ENCODE peak calls at places on chromosomes 16 and 17, in eight cellular contexts. One of them, this sample, is unnamed.

GRCh38 chr17:57517519-57518342 is 227.4 kb downstream of the CCDC182 start:
- DNase-seq in transverse colon: no peak
- DNase-seq in sigmoid colon: no peak
- DNase-seq in adipocyte: no peak
- DNase-seq in left ventricle myocardium inferior: no peak
- DNase-seq in bronchial epithelial cell: no peak
- DNase-seq in heart right ventricle: no peak
- DNase-seq in fibroblast of lung: no peak
- DNase-seq in this sample: no peak

GRCh38 chr16:2063861-2064260 is 16.1 kb downstream of the TSC2 start:
- DNase-seq in fibroblast of lung: no peak
- DNase-seq in bronchial epithelial cell: no peak
- DNase-seq in heart right ventricle: no peak
- DNase-seq in transverse colon: no peak
- DNase-seq in left ventricle myocardium inferior: no peak
- DNase-seq in adipocyte: no peak
- DNase-seq in sigmoid colon: no peak
- DNase-seq in this sample: no peak

GRCh38 chr17:77286641-77287431 is 146.1 kb downstream of the SEC14L1 start:
- DNase-seq in adipocyte: peak; percentile 31
- DNase-seq in transverse colon: peak; percentile 88
- DNase-seq in left ventricle myocardium inferior: peak; percentile 43
- DNase-seq in heart right ventricle: peak; percentile 51
- DNase-seq in sigmoid colon: peak; percentile 87
- DNase-seq in fibroblast of lung: peak; percentile 76
- DNase-seq in bronchial epithelial cell: peak; percentile 95
- DNase-seq in this sample: peak; percentile 99

GRCh38 chr17:623121-623520 is 91.5 kb downstream of the VPS53 start:
- DNase-seq in heart right ventricle: no peak
- DNase-seq in fibroblast of lung: no peak
- DNase-seq in bronchial epithelial cell: no peak
- DNase-seq in transverse colon: no peak
- DNase-seq in sigmoid colon: no peak
- DNase-seq in adipocyte: no peak
- DNase-seq in left ventricle myocardium inferior: no peak
- DNase-seq in this sample: no peak

GRCh38 chr17:10757067-10757466 is 27.2 kb upstream of the TMEM220 start:
- DNase-seq in adipocyte: no peak
- DNase-seq in left ventricle myocardium inferior: no peak
- DNase-seq in sigmoid colon: no peak
- DNase-seq in heart right ventricle: no peak
- DNase-seq in fibroblast of lung: no peak
- DNase-seq in transverse colon: no peak
- DNase-seq in bronchial epithelial cell: no peak
- DNase-seq in this sample: no peak

GRCh38 chr17:68511254-68511670 is 968 bp upstream of the PRKAR1A start:
- DNase-seq in adipocyte: no peak
- DNase-seq in heart right ventricle: no peak
- DNase-seq in fibroblast of lung: no peak
- DNase-seq in sigmoid colon: no peak
- DNase-seq in bronchial epithelial cell: no peak
- DNase-seq in left ventricle myocardium inferior: no peak
- DNase-seq in transverse colon: no peak
- DNase-seq in this sample: no peak

GRCh38 chr17:55580596-55581133 is 69.4 kb upstream of the SMIM36 start:
- DNase-seq in fibroblast of lung: no peak
- DNase-seq in adipocyte: no peak
- DNase-seq in sigmoid colon: no peak
- DNase-seq in transverse colon: no peak
- DNase-seq in left ventricle myocardium inferior: no peak
- DNase-seq in heart right ventricle: no peak
- DNase-seq in bronchial epithelial cell: no peak
- DNase-seq in this sample: no peak

GRCh38 chr17:28865946-28866752 is 11.3 kb downstream of the ERAL1 start:
- DNase-seq in adipocyte: no peak
- DNase-seq in left ventricle myocardium inferior: no peak
- DNase-seq in transverse colon: no peak
- DNase-seq in bronchial epithelial cell: peak; percentile 48
- DNase-seq in fibroblast of lung: no peak
- DNase-seq in sigmoid colon: no peak
- DNase-seq in heart right ventricle: no peak
- DNase-seq in this sample: no peak

GRCh38 chr16:12210925-12211869 is 234.7 kb downstream of the SNX29 start:
- DNase-seq in fibroblast of lung: no peak
- DNase-seq in sigmoid colon: no peak
- DNase-seq in heart right ventricle: no peak
- DNase-seq in bronchial epithelial cell: no peak
- DNase-seq in left ventricle myocardium inferior: no peak
- DNase-seq in adipocyte: no peak
- DNase-seq in transverse colon: no peak
- DNase-seq in this sample: no peak

GRCh38 chr16:10114411-10114810 is 67.8 kb downstream of the GRIN2A start:
- DNase-seq in left ventricle myocardium inferior: no peak
- DNase-seq in sigmoid colon: no peak
- DNase-seq in fibroblast of lung: peak; percentile 75
- DNase-seq in transverse colon: no peak
- DNase-seq in bronchial epithelial cell: no peak
- DNase-seq in adipocyte: peak; percentile 52
- DNase-seq in heart right ventricle: no peak
- DNase-seq in this sample: peak; percentile 87

GRCh38 chr16:67885545-67885944 is 860 bp downstream of the NRN1L start:
- DNase-seq in sigmoid colon: no peak
- DNase-seq in left ventricle myocardium inferior: no peak
- DNase-seq in transverse colon: no peak
- DNase-seq in bronchial epithelial cell: no peak
- DNase-seq in adipocyte: no peak
- DNase-seq in fibroblast of lung: no peak
- DNase-seq in heart right ventricle: no peak
- DNase-seq in this sample: no peak

GRCh38 chr16:85573045-85573695 is 40.0 kb upstream of the GSE1 start:
- DNase-seq in fibroblast of lung: no peak
- DNase-seq in heart right ventricle: no peak
- DNase-seq in transverse colon: no peak
- DNase-seq in adipocyte: no peak
- DNase-seq in left ventricle myocardium inferior: no peak
- DNase-seq in sigmoid colon: no peak
- DNase-seq in bronchial epithelial cell: no peak
- DNase-seq in this sample: no peak
- H3K27me3 ChIP-seq in fibroblast of lung: no peaks in the 10 kb centered on the region
- H3K27me3 ChIP-seq in heart right ventricle: no peaks in the 10 kb centered on the region
- H3K27me3 ChIP-seq in transverse colon: no peaks in the 10 kb centered on the region
- H3K27me3 ChIP-seq in adipocyte: no peaks in the 10 kb centered on the region
- H3K27me3 ChIP-seq in left ventricle myocardium inferior: no peaks in the 10 kb centered on the region
- H3K27me3 ChIP-seq in sigmoid colon: no peaks in the 10 kb centered on the region
- H3K27me3 ChIP-seq in bronchial epithelial cell: peaks cover 5% of the 10 kb centered on the region
- H3K27me3 ChIP-seq in this sample: no peaks in the 10 kb centered on the region

GRCh38 chr17:38609280-38610031 is 3.7 kb upstream of the SRCIN1 start:
- DNase-seq in heart right ventricle: no peak
- DNase-seq in fibroblast of lung: no peak
- DNase-seq in adipocyte: no peak
- DNase-seq in bronchial epithelial cell: no peak
- DNase-seq in transverse colon: no peak
- DNase-seq in left ventricle myocardium inferior: no peak
- DNase-seq in sigmoid colon: no peak
- DNase-seq in this sample: no peak
- H3K27me3 ChIP-seq in heart right ventricle: peaks cover 62% of the 10 kb centered on the region
- H3K27me3 ChIP-seq in fibroblast of lung: peaks cover 29% of the 10 kb centered on the region
- H3K27me3 ChIP-seq in adipocyte: peaks cover 51% of the 10 kb centered on the region
- H3K27me3 ChIP-seq in bronchial epithelial cell: peaks cover 17% of the 10 kb centered on the region
- H3K27me3 ChIP-seq in transverse colon: peaks cover 62% of the 10 kb centered on the region
- H3K27me3 ChIP-seq in left ventricle myocardium inferior: peaks cover 82% of the 10 kb centered on the region
- H3K27me3 ChIP-seq in sigmoid colon: no peaks in the 10 kb centered on the region
- H3K27me3 ChIP-seq in this sample: peaks cover 4% of the 10 kb centered on the region

DNA sequence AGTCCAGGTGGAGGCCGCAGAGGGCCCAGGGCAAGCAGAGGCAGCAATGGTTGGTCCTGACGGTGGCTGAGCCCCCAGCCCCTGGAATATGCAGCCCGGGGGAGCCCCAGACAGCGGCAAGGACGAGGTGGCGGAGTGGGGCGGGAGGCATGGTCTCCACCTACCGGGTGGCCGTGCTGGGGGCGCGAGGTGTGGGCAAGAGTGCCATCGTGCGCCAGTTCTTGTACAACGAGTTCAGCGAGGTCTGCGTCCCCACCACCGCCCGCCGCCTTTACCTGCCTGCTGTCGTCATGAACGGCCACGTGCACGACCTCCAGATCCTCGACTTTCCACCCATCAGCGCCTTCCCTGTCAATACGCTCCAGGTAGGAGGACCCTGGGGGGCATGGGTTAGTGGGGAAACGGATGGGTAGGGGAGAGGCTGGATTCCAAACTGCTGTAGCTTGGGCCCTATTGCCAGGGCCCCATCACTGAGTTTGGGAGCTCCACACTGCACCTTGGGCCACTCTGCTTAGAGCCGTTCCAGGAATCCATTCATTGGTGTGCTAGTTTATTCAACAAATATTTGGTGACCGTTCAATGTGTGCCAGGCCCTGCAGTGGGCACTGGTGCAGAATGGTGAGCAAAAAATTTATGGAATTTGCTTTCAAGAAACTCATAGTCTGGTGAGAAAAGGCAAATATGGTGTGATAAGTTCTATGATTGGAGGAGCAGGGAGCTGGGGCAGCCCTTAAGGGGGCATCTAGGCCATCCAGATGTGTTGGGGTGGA is 3.8 kb downstream of the RASL10B start:
- DNase-seq in fibroblast of lung: no peak
- DNase-seq in sigmoid colon: no peak
- DNase-seq in heart right ventricle: no peak
- DNase-seq in transverse colon: no peak
- DNase-seq in left ventricle myocardium inferior: no peak
- DNase-seq in bronchial epithelial cell: no peak
- DNase-seq in adipocyte: no peak
- DNase-seq in this sample: no peak
- H3K27me3 ChIP-seq in fibroblast of lung: peaks cover 16% of the 10 kb centered on the region
- H3K27me3 ChIP-seq in sigmoid colon: no peaks in the 10 kb centered on the region
- H3K27me3 ChIP-seq in heart right ventricle: peaks cover under 1% of the 10 kb centered on the region
- H3K27me3 ChIP-seq in transverse colon: peaks cover 16% of the 10 kb centered on the region
- H3K27me3 ChIP-seq in left ventricle myocardium inferior: no peaks in the 10 kb centered on the region
- H3K27me3 ChIP-seq in bronchial epithelial cell: peaks cover 11% of the 10 kb centered on the region
- H3K27me3 ChIP-seq in adipocyte: peaks cover 33% of the 10 kb centered on the region
- H3K27me3 ChIP-seq in this sample: peaks cover 5% of the 10 kb centered on the region

DNA sequence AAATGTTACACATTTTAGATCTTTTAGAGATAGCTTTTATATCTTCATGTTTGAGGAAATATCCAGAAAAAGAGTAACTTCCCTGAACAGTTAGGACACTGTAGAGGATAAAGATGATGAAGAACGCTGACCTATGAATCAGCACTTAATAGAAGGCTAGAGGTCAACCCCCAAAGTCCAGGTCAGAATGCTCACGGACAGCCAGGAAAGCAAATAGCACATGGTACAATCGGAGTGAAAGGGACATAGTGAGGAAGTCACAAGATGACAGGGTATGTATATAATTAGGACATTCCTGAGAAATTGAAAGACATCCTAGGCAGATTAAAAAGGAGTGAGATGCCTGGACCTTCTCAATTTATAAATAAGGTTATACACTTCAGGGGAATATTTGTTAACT is 55.1 kb upstream of the CNTNAP4 start:
- DNase-seq in left ventricle myocardium inferior: no peak
- DNase-seq in sigmoid colon: no peak
- DNase-seq in heart right ventricle: no peak
- DNase-seq in fibroblast of lung: no peak
- DNase-seq in adipocyte: no peak
- DNase-seq in bronchial epithelial cell: no peak
- DNase-seq in transverse colon: no peak
- DNase-seq in this sample: no peak
- H3K27me3 ChIP-seq in left ventricle myocardium inferior: peaks cover 10% of the 10 kb centered on the region
- H3K27me3 ChIP-seq in sigmoid colon: no peaks in the 10 kb centered on the region
- H3K27me3 ChIP-seq in heart right ventricle: no peaks in the 10 kb centered on the region
- H3K27me3 ChIP-seq in fibroblast of lung: no peaks in the 10 kb centered on the region
- H3K27me3 ChIP-seq in adipocyte: no peaks in the 10 kb centered on the region
- H3K27me3 ChIP-seq in bronchial epithelial cell: no peaks in the 10 kb centered on the region
- H3K27me3 ChIP-seq in transverse colon: no peaks in the 10 kb centered on the region
- H3K27me3 ChIP-seq in this sample: no peaks in the 10 kb centered on the region

GRCh38 chr16:75380870-75381269 is 52.4 kb downstream of the CFDP1 start:
- DNase-seq in left ventricle myocardium inferior: no peak
- DNase-seq in fibroblast of lung: no peak
- DNase-seq in heart right ventricle: no peak
- DNase-seq in sigmoid colon: no peak
- DNase-seq in transverse colon: no peak
- DNase-seq in adipocyte: no peak
- DNase-seq in bronchial epithelial cell: peak; percentile 55
- DNase-seq in this sample: peak; percentile 47

GRCh38 chr16:75378616-75379015 is 54.7 kb downstream of the CFDP1 start:
- DNase-seq in sigmoid colon: no peak
- DNase-seq in left ventricle myocardium inferior: no peak
- DNase-seq in fibroblast of lung: no peak
- DNase-seq in bronchial epithelial cell: no peak
- DNase-seq in transverse colon: no peak
- DNase-seq in heart right ventricle: no peak
- DNase-seq in adipocyte: no peak
- DNase-seq in this sample: no peak

GRCh38 chr16:75377971-75378386 is 55.3 kb downstream of the CFDP1 start:
- DNase-seq in heart right ventricle: no peak
- DNase-seq in sigmoid colon: no peak
- DNase-seq in transverse colon: no peak
- DNase-seq in fibroblast of lung: peak; percentile 96
- DNase-seq in adipocyte: peak; percentile 93
- DNase-seq in bronchial epithelial cell: peak; percentile 100
- DNase-seq in left ventricle myocardium inferior: no peak
- DNase-seq in this sample: peak; percentile 76

GRCh38 chr16:75379911-75380847 is 53.1 kb downstream of the CFDP1 start:
- DNase-seq in fibroblast of lung: no peak
- DNase-seq in heart right ventricle: no peak
- DNase-seq in transverse colon: peak; percentile 44
- DNase-seq in left ventricle myocardium inferior: no peak
- DNase-seq in adipocyte: no peak
- DNase-seq in sigmoid colon: no peak
- DNase-seq in bronchial epithelial cell: no peak
- DNase-seq in this sample: no peak

GRCh38 chr16:75379339-75379738 is 54.0 kb downstream of the CFDP1 start:
- DNase-seq in adipocyte: no peak
- DNase-seq in bronchial epithelial cell: no peak
- DNase-seq in heart right ventricle: no peak
- DNase-seq in fibroblast of lung: no peak
- DNase-seq in left ventricle myocardium inferior: no peak
- DNase-seq in sigmoid colon: no peak
- DNase-seq in transverse colon: no peak
- DNase-seq in this sample: no peak
- H3K27me3 ChIP-seq in adipocyte: no peaks in the 10 kb centered on the region
- H3K27me3 ChIP-seq in bronchial epithelial cell: no peaks in the 10 kb centered on the region
- H3K27me3 ChIP-seq in heart right ventricle: no peaks in the 10 kb centered on the region
- H3K27me3 ChIP-seq in fibroblast of lung: no peaks in the 10 kb centered on the region
- H3K27me3 ChIP-seq in left ventricle myocardium inferior: no peaks in the 10 kb centered on the region
- H3K27me3 ChIP-seq in sigmoid colon: no peaks in the 10 kb centered on the region
- H3K27me3 ChIP-seq in transverse colon: no peaks in the 10 kb centered on the region
- H3K27me3 ChIP-seq in this sample: no peaks in the 10 kb centered on the region